ENCODE peak calls at places on chromosomes 1 and 21, in eight cellular contexts. B is thoracic aorta, Y is mesenchymal stem cell, N is adrenal gland, K is GM23338, H is PC-9, Q is mammary epithelial cell, F is endothelial cell of umbilical vein. D is an unnamed sample.

GRCh38 chr1:8551057-8551456 is 233.1 kb downstream of the SLC45A1 start:
- DNase-seq in B (no peak), Y (no peak), N (no peak), K (no peak), H (no peak), Q (no peak), F (no peak), D (no peak)

GRCh38 chr1:28056129-28056925 is 32.1 kb downstream of the EYA3 start:
- DNase-seq in B (no peak), Y (no peak), N (no peak), K (no peak), H (no peak), Q (peak; percentile 26), F (no peak), D (peak; percentile 12)

GRCh38 chr1:186735463-186735862 is 55.2 kb upstream of the PTGS2 start:
- DNase-seq in B (no peak), Y (no peak), N (no peak), K (no peak), H (no peak), Q (peak; percentile 78), F (peak; percentile 14), D (no peak)

GRCh38 chr1:33397994-33398393 is 32.9 kb downstream of the PHC2 start:
- DNase-seq in B (no peak), Y (no peak), N (no peak), K (no peak), H (no peak), Q (no peak), F (no peak), D (no peak)

GRCh38 chr1:152023221-152023620 is 13.6 kb downstream of the S100A11 start:
- DNase-seq in B (no peak), Y (no peak), N (no peak), K (no peak), H (no peak), Q (no peak), F (no peak), D (no peak)

GRCh38 chr21:39022901-39023693 is 160.2 kb downstream of the PSMG1 start:
- DNase-seq in B (peak; percentile 62), Y (peak; percentile 19), N (peak; percentile 88), K (peak; percentile 72), H (peak; percentile 89), Q (no peak), F (no peak), D (peak; percentile 66)

GRCh38 chr21:43800566-43800965 is 11.2 kb downstream of the RRP1 start:
- DNase-seq in B (no peak), Y (no peak), N (no peak), K (no peak), H (no peak), Q (no peak), F (no peak), D (no peak)

GRCh38 chr21:37670883-37671282 is 245.4 kb downstream of the KCNJ6 start:
- DNase-seq in B (no peak), Y (peak; percentile 4), N (no peak), K (no peak), H (peak; percentile 63), Q (peak; percentile 25), F (peak; percentile 43), D (peak; percentile 41)

GRCh38 chr1:186682721-186683120 is 2.5 kb upstream of the PTGS2 start:
- DNase-seq in B (no peak), Y (no peak), N (no peak), K (peak; percentile 14), H (no peak), Q (no peak), F (peak; percentile 68), D (peak; percentile 8)

GRCh38 chr1:226738421-226738994 is 574 bp downstream of the ITPKB start:
- DNase-seq in B (no peak), Y (peak; percentile 59), N (no peak), K (peak; percentile 68), H (peak; percentile 43), Q (peak; percentile 42), F (peak; percentile 48), D (no peak)

GRCh38 chr21:30146558-30147282 is 19.9 kb downstream of the CLDN17 start:
- DNase-seq in B (no peak), Y (no peak), N (no peak), K (no peak), H (peak; percentile 49), Q (peak; percentile 93), F (no peak), D (no peak)

GRCh38 chr1:159917533-159917932 is 7.8 kb downstream of the TAGLN2 start:
- DNase-seq in B (no peak), Y (peak; percentile 14), N (no peak), K (no peak), H (no peak), Q (no peak), F (no peak), D (no peak)

GRCh38 chr1:67759066-67759465 is 74.1 kb downstream of the GADD45A start:
- DNase-seq in B (no peak), Y (no peak), N (no peak), K (no peak), H (no peak), Q (no peak), F (no peak), D (no peak)

GRCh38 chr1:67760030-67760821 is 73.0 kb downstream of the GNG12 start:
- DNase-seq in B (no peak), Y (peak; percentile 74), N (peak; percentile 87), K (peak; percentile 78), H (peak; percentile 63), Q (peak; percentile 81), F (peak; percentile 78), D (peak; percentile 88)

GRCh38 chr1:67761054-67761453 is 72.2 kb downstream of the GNG12 start:
- DNase-seq in B (no peak), Y (no peak), N (no peak), K (no peak), H (no peak), Q (no peak), F (no peak), D (no peak)

GRCh38 chr1:67761730-67762129 is 71.5 kb downstream of the GNG12 start:
- DNase-seq in B (no peak), Y (no peak), N (no peak), K (no peak), H (no peak), Q (no peak), F (no peak), D (no peak)

GRCh38 chr1:67759692-67760029 is 73.6 kb downstream of the GNG12 start:
- DNase-seq in B (no peak), Y (no peak), N (no peak), K (no peak), H (no peak), Q (peak; percentile 14), F (no peak), D (peak; percentile 48)
- H3K4me3 ChIP-seq in B (no peak overlapping the region), Y (no peak overlapping the region), N (no peak overlapping the region), K (no peak overlapping the region), H (no peak overlapping the region), Q (no peak overlapping the region), F (no peak overlapping the region), D (no peak overlapping the region)

GRCh38 chr1:211507365-211507764 is 15.4 kb upstream of the RD3 start:
- DNase-seq in B (no peak), Y (no peak), N (no peak), K (no peak), H (no peak), Q (no peak), F (no peak), D (no peak)

GRCh38 chr1:211515090-211516023 is 23.4 kb upstream of the RD3 start:
- DNase-seq in B (no peak), Y (peak; percentile 61), N (peak; percentile 79), K (peak; percentile 81), H (peak; percentile 99), Q (peak; percentile 92), F (peak; percentile 72), D (peak; percentile 68)

GRCh38 chr1:211511947-211512346 is 20.0 kb upstream of the RD3 start:
- DNase-seq in B (no peak), Y (no peak), N (no peak), K (no peak), H (no peak), Q (peak; percentile 88), F (peak; percentile 72), D (peak; percentile 55)

GRCh38 chr1:211514030-211514754 is 22.2 kb upstream of the RD3 start:
- DNase-seq in B (peak; percentile 56), Y (peak; percentile 88), N (peak; percentile 92), K (peak; percentile 95), H (peak; percentile 90), Q (peak; percentile 81), F (peak; percentile 82), D (peak; percentile 72)

DNA sequence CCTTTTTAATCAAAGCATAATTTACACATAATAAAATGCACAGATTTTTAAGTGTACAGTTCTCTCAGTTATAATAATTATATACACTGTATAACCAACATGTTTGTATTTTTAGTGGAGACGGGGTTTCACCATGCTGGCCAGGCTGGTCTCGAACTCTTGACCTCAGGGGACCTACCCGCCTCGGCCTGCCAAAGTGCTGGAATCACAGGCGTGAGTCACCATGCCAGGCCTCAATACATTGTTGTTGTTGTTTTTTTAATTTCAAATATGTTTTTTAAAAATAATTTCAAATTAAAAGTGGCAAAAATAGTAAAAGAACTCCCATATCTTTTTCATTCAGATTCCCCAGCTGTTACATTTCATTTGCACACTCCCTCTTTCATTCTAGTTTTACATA is 19.1 kb upstream of the RD3 start:
- DNase-seq in B (no peak), Y (no peak), N (no peak), K (no peak), H (no peak), Q (no peak), F (no peak), D (no peak)
- H3K27ac ChIP-seq in B (no peak overlapping the region), Y (no peak overlapping the region), N (no peak overlapping the region), K (no peak overlapping the region), H (no peak overlapping the region), Q (no peak overlapping the region), F (no peak overlapping the region), D (no peak overlapping the region)

GRCh38 chr1:112748396-112748795 is 33.3 kb upstream of the PPM1J start:
- DNase-seq in B (no peak), Y (no peak), N (no peak), K (no peak), H (no peak), Q (no peak), F (no peak), D (no peak)

GRCh38 chr1:112744019-112744578 is 29.0 kb upstream of the PPM1J start:
- DNase-seq in B (no peak), Y (peak; percentile 44), N (no peak), K (peak; percentile 79), H (peak; percentile 49), Q (no peak), F (peak; percentile 25), D (peak; percentile 49)

GRCh38 chr1:112737573-112737972 is 22.4 kb upstream of the PPM1J start:
- DNase-seq in B (no peak), Y (no peak), N (no peak), K (no peak), H (no peak), Q (no peak), F (no peak), D (no peak)

GRCh38 chr1:112743174-112744018 is 28.3 kb upstream of the PPM1J start:
- DNase-seq in B (no peak), Y (no peak), N (no peak), K (peak; percentile 79), H (no peak), Q (no peak), F (no peak), D (peak; percentile 13)
- H3K4me3 ChIP-seq in B (peak overlapping the region; percentile 61), Y (no peak overlapping the region), N (no peak overlapping the region), K (peak overlapping the region; percentile 78), H (no peak overlapping the region), Q (peak overlapping the region; percentile 26), F (peak overlapping the region; percentile 3), D (peak overlapping the region; percentile 51)

GRCh38 chr1:60620107-60620506 is 462.3 kb upstream of the NFIA start:
- DNase-seq in B (no peak), Y (no peak), N (peak; percentile 57), K (no peak), H (no peak), Q (no peak), F (peak; percentile 71), D (no peak)

GRCh38 chr1:60621524-60621923 is 460.8 kb upstream of the NFIA start:
- DNase-seq in B (no peak), Y (no peak), N (peak; percentile 59), K (peak; percentile 13), H (no peak), Q (no peak), F (peak; percentile 90), D (peak; percentile 51)

GRCh38 chr1:60622486-60622885 is 459.9 kb upstream of the NFIA start:
- DNase-seq in B (no peak), Y (no peak), N (no peak), K (no peak), H (no peak), Q (no peak), F (no peak), D (peak; percentile 16)
- H3K27ac ChIP-seq in B (no peak overlapping the region), Y (no peak overlapping the region), N (no peak overlapping the region), K (no peak overlapping the region), H (no peak overlapping the region), Q (no peak overlapping the region), F (no peak overlapping the region), D (no peak overlapping the region)

D was measured in astrocyte.